ENCODE peak calls at places on chromosome 19, in nine cellular contexts. One of them, this sample, is unnamed.

GRCh38 chr19:39031368-39032163 is 783 bp downstream of the FBXO27 start:
- DNase-seq in foreskin fibroblast: peak
- DNase-seq in CD4-positive, alpha-beta T cell: peak
- DNase-seq in RWPE1: peak
- DNase-seq in omental fat pad: peak
- DNase-seq in AG09309: no peak
- DNase-seq in fibroblast of pulmonary artery: peak
- DNase-seq in progenitor cell of endocrine pancreas: peak
- DNase-seq in ovary: peak
- DNase-seq in this sample: peak

GRCh38 chr19:47719047-47719885 is 6.0 kb downstream of the EHD2 start:
- DNase-seq in fibroblast of pulmonary artery: peak
- DNase-seq in omental fat pad: peak
- DNase-seq in CD4-positive, alpha-beta T cell: no peak
- DNase-seq in RWPE1: peak
- DNase-seq in foreskin fibroblast: peak
- DNase-seq in AG09309: peak
- DNase-seq in progenitor cell of endocrine pancreas: no peak
- DNase-seq in ovary: peak
- DNase-seq in this sample: peak

GRCh38 chr19:49064029-49064629 is 489 bp downstream of the NTF4 start:
- DNase-seq in progenitor cell of endocrine pancreas: no peak
- DNase-seq in RWPE1: peak
- DNase-seq in CD4-positive, alpha-beta T cell: no peak
- DNase-seq in AG09309: no peak
- DNase-seq in foreskin fibroblast: no peak
- DNase-seq in fibroblast of pulmonary artery: no peak
- DNase-seq in ovary: no peak
- DNase-seq in omental fat pad: no peak
- DNase-seq in this sample: no peak

GRCh38 chr19:38878575-38879399 is 712 bp upstream of the RINL start:
- DNase-seq in fibroblast of pulmonary artery: no peak
- DNase-seq in CD4-positive, alpha-beta T cell: no peak
- DNase-seq in ovary: no peak
- DNase-seq in foreskin fibroblast: no peak
- DNase-seq in AG09309: no peak
- DNase-seq in progenitor cell of endocrine pancreas: no peak
- DNase-seq in RWPE1: no peak
- DNase-seq in omental fat pad: no peak
- DNase-seq in this sample: no peak

GRCh38 chr19:38060346-38060745 is 153.3 kb downstream of the SIPA1L3 start:
- DNase-seq in fibroblast of pulmonary artery: no peak
- DNase-seq in AG09309: no peak
- DNase-seq in ovary: no peak
- DNase-seq in CD4-positive, alpha-beta T cell: no peak
- DNase-seq in progenitor cell of endocrine pancreas: no peak
- DNase-seq in omental fat pad: no peak
- DNase-seq in RWPE1: no peak
- DNase-seq in foreskin fibroblast: no peak
- DNase-seq in this sample: no peak

GRCh38 chr19:2282062-2282861 is at the start of gene PEAK3:
- DNase-seq in ovary: peak
- DNase-seq in fibroblast of pulmonary artery: peak
- DNase-seq in CD4-positive, alpha-beta T cell: peak
- DNase-seq in AG09309: no peak
- DNase-seq in omental fat pad: no peak
- DNase-seq in RWPE1: no peak
- DNase-seq in foreskin fibroblast: no peak
- DNase-seq in progenitor cell of endocrine pancreas: no peak
- DNase-seq in this sample: no peak

GRCh38 chr19:51372649-51373504 is at the start of gene NKG7:
- DNase-seq in AG09309: no peak
- DNase-seq in omental fat pad: no peak
- DNase-seq in progenitor cell of endocrine pancreas: no peak
- DNase-seq in ovary: no peak
- DNase-seq in fibroblast of pulmonary artery: no peak
- DNase-seq in RWPE1: no peak
- DNase-seq in foreskin fibroblast: no peak
- DNase-seq in CD4-positive, alpha-beta T cell: no peak
- DNase-seq in this sample: no peak

GRCh38 chr19:6753178-6754031 is 13.8 kb downstream of the SH2D3A start:
- DNase-seq in ovary: peak
- DNase-seq in omental fat pad: peak
- DNase-seq in AG09309: no peak
- DNase-seq in progenitor cell of endocrine pancreas: peak
- DNase-seq in CD4-positive, alpha-beta T cell: peak
- DNase-seq in foreskin fibroblast: peak
- DNase-seq in RWPE1: peak
- DNase-seq in fibroblast of pulmonary artery: peak
- DNase-seq in this sample: peak

GRCh38 chr19:45404557-45405434 is at the start of gene PPP1R13L:
- DNase-seq in AG09309: no peak
- DNase-seq in CD4-positive, alpha-beta T cell: no peak
- DNase-seq in progenitor cell of endocrine pancreas: peak
- DNase-seq in foreskin fibroblast: peak
- DNase-seq in fibroblast of pulmonary artery: peak
- DNase-seq in ovary: peak
- DNase-seq in omental fat pad: peak
- DNase-seq in RWPE1: peak
- DNase-seq in this sample: peak

GRCh38 chr19:2616741-2617392 is 85.6 kb downstream of the GNG7 start:
- DNase-seq in ovary: no peak
- DNase-seq in foreskin fibroblast: no peak
- DNase-seq in progenitor cell of endocrine pancreas: no peak
- DNase-seq in CD4-positive, alpha-beta T cell: no peak
- DNase-seq in AG09309: no peak
- DNase-seq in RWPE1: no peak
- DNase-seq in fibroblast of pulmonary artery: no peak
- DNase-seq in omental fat pad: no peak
- DNase-seq in this sample: no peak

GRCh38 chr19:42683917-42684513 is 56.3 kb downstream of the PSG3 start:
- DNase-seq in AG09309: no peak
- DNase-seq in RWPE1: peak
- DNase-seq in progenitor cell of endocrine pancreas: no peak
- DNase-seq in ovary: no peak
- DNase-seq in CD4-positive, alpha-beta T cell: no peak
- DNase-seq in omental fat pad: no peak
- DNase-seq in fibroblast of pulmonary artery: peak
- DNase-seq in foreskin fibroblast: peak
- DNase-seq in this sample: peak

GRCh38 chr19:38769635-38770211 is 3.6 kb downstream of the LGALS7 start:
- DNase-seq in CD4-positive, alpha-beta T cell: peak
- DNase-seq in progenitor cell of endocrine pancreas: peak
- DNase-seq in RWPE1: peak
- DNase-seq in ovary: peak
- DNase-seq in foreskin fibroblast: peak
- DNase-seq in fibroblast of pulmonary artery: peak
- DNase-seq in omental fat pad: peak
- DNase-seq in AG09309: no peak
- DNase-seq in this sample: peak

GRCh38 chr19:49553451-49554271 is 25.9 kb downstream of the RCN3 start:
- DNase-seq in CD4-positive, alpha-beta T cell: no peak
- DNase-seq in foreskin fibroblast: peak
- DNase-seq in progenitor cell of endocrine pancreas: no peak
- DNase-seq in ovary: no peak
- DNase-seq in RWPE1: peak
- DNase-seq in omental fat pad: no peak
- DNase-seq in fibroblast of pulmonary artery: peak
- DNase-seq in AG09309: peak
- DNase-seq in this sample: no peak

GRCh38 chr19:29850482-29850881 is 38.7 kb downstream of the CCNE1 start:
- DNase-seq in omental fat pad: no peak
- DNase-seq in RWPE1: no peak
- DNase-seq in ovary: no peak
- DNase-seq in progenitor cell of endocrine pancreas: no peak
- DNase-seq in CD4-positive, alpha-beta T cell: no peak
- DNase-seq in AG09309: no peak
- DNase-seq in foreskin fibroblast: no peak
- DNase-seq in fibroblast of pulmonary artery: no peak
- DNase-seq in this sample: no peak

GRCh38 chr19:55973982-55974381 is 12.6 kb upstream of the NLRP5 start:
- DNase-seq in progenitor cell of endocrine pancreas: no peak
- DNase-seq in RWPE1: no peak
- DNase-seq in AG09309: no peak
- DNase-seq in fibroblast of pulmonary artery: no peak
- DNase-seq in omental fat pad: no peak
- DNase-seq in foreskin fibroblast: no peak
- DNase-seq in CD4-positive, alpha-beta T cell: no peak
- DNase-seq in ovary: no peak
- DNase-seq in this sample: no peak

GRCh38 chr19:27736225-27736624 is 1476.7 kb downstream of the UQCRFS1 start:
- DNase-seq in omental fat pad: no peak
- DNase-seq in fibroblast of pulmonary artery: no peak
- DNase-seq in CD4-positive, alpha-beta T cell: no peak
- DNase-seq in RWPE1: no peak
- DNase-seq in foreskin fibroblast: no peak
- DNase-seq in ovary: no peak
- DNase-seq in progenitor cell of endocrine pancreas: no peak
- DNase-seq in AG09309: no peak
- DNase-seq in this sample: no peak

GRCh38 chr19:39765091-39766076 is 13.3 kb upstream of the LEUTX start:
- DNase-seq in ovary: peak
- DNase-seq in AG09309: no peak
- DNase-seq in omental fat pad: peak
- DNase-seq in CD4-positive, alpha-beta T cell: no peak
- DNase-seq in foreskin fibroblast: peak
- DNase-seq in fibroblast of pulmonary artery: peak
- DNase-seq in RWPE1: peak
- DNase-seq in progenitor cell of endocrine pancreas: peak
- DNase-seq in this sample: peak

GRCh38 chr19:18611327-18612050 is 1.2 kb upstream of the TMEM59L start:
- DNase-seq in ovary: no peak
- DNase-seq in fibroblast of pulmonary artery: no peak
- DNase-seq in omental fat pad: no peak
- DNase-seq in CD4-positive, alpha-beta T cell: no peak
- DNase-seq in RWPE1: no peak
- DNase-seq in AG09309: no peak
- DNase-seq in progenitor cell of endocrine pancreas: no peak
- DNase-seq in foreskin fibroblast: no peak
- DNase-seq in this sample: no peak

GRCh38 chr19:7919681-7920519 is at the start of gene SNAPC2:
- DNase-seq in omental fat pad: peak
- DNase-seq in ovary: peak
- DNase-seq in foreskin fibroblast: peak
- DNase-seq in fibroblast of pulmonary artery: peak
- DNase-seq in progenitor cell of endocrine pancreas: peak
- DNase-seq in RWPE1: peak
- DNase-seq in CD4-positive, alpha-beta T cell: peak
- DNase-seq in AG09309: peak
- DNase-seq in this sample: peak
- TF ChIP-seq CTCF in omental fat pad: no peak
- TF ChIP-seq CTCF in ovary: peak
- TF ChIP-seq CTCF in foreskin fibroblast: no peak
- TF ChIP-seq CTCF in fibroblast of pulmonary artery: no peak
- TF ChIP-seq CTCF in progenitor cell of endocrine pancreas: no peak
- TF ChIP-seq CTCF in RWPE1: no peak
- TF ChIP-seq CTCF in CD4-positive, alpha-beta T cell: no peak
- TF ChIP-seq CTCF in AG09309: no peak
- TF ChIP-seq CTCF in this sample: no peak

DNA sequence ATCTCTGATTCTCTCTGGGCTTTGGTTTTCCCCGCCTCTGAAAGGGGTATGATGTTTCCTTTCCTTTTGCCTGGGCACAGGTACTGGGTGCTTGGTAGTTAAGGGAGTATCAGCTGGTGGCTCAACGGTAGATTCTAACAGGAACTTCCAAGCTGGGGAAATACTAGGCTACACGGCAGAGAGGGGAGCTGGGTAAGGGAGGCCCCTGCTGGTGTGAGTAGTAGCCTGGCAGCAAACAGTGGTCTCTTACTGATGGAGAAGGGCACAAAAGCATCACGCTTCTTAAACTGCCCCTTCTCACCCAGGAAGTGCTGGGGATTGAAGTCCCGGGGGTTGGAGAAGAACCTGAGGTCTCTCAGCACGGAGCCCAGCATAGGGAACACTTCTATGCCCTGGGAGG is 26.9 kb upstream of the CYP2A7 start:
- DNase-seq in AG09309: no peak
- DNase-seq in progenitor cell of endocrine pancreas: no peak
- DNase-seq in RWPE1: no peak
- DNase-seq in ovary: no peak
- DNase-seq in CD4-positive, alpha-beta T cell: no peak
- DNase-seq in omental fat pad: no peak
- DNase-seq in foreskin fibroblast: no peak
- DNase-seq in fibroblast of pulmonary artery: no peak
- DNase-seq in this sample: no peak
- TF ChIP-seq CTCF in AG09309: no peak
- TF ChIP-seq CTCF in progenitor cell of endocrine pancreas: no peak
- TF ChIP-seq CTCF in RWPE1: no peak
- TF ChIP-seq CTCF in ovary: peak
- TF ChIP-seq CTCF in CD4-positive, alpha-beta T cell: peak
- TF ChIP-seq CTCF in omental fat pad: no peak
- TF ChIP-seq CTCF in foreskin fibroblast: no peak
- TF ChIP-seq CTCF in fibroblast of pulmonary artery: no peak
- TF ChIP-seq CTCF in this sample: no peak

GRCh38 chr19:53308339-53308811 is 25.2 kb upstream of the ZNF845 start:
- DNase-seq in omental fat pad: no peak
- DNase-seq in ovary: peak
- DNase-seq in foreskin fibroblast: peak
- DNase-seq in AG09309: no peak
- DNase-seq in CD4-positive, alpha-beta T cell: no peak
- DNase-seq in RWPE1: no peak
- DNase-seq in progenitor cell of endocrine pancreas: peak
- DNase-seq in fibroblast of pulmonary artery: peak
- DNase-seq in this sample: peak
- TF ChIP-seq CTCF in omental fat pad: no peak
- TF ChIP-seq CTCF in ovary: no peak
- TF ChIP-seq CTCF in foreskin fibroblast: peak
- TF ChIP-seq CTCF in AG09309: peak
- TF ChIP-seq CTCF in CD4-positive, alpha-beta T cell: no peak
- TF ChIP-seq CTCF in RWPE1: no peak
- TF ChIP-seq CTCF in progenitor cell of endocrine pancreas: peak
- TF ChIP-seq CTCF in fibroblast of pulmonary artery: peak
- TF ChIP-seq CTCF in this sample: peak

DNA sequence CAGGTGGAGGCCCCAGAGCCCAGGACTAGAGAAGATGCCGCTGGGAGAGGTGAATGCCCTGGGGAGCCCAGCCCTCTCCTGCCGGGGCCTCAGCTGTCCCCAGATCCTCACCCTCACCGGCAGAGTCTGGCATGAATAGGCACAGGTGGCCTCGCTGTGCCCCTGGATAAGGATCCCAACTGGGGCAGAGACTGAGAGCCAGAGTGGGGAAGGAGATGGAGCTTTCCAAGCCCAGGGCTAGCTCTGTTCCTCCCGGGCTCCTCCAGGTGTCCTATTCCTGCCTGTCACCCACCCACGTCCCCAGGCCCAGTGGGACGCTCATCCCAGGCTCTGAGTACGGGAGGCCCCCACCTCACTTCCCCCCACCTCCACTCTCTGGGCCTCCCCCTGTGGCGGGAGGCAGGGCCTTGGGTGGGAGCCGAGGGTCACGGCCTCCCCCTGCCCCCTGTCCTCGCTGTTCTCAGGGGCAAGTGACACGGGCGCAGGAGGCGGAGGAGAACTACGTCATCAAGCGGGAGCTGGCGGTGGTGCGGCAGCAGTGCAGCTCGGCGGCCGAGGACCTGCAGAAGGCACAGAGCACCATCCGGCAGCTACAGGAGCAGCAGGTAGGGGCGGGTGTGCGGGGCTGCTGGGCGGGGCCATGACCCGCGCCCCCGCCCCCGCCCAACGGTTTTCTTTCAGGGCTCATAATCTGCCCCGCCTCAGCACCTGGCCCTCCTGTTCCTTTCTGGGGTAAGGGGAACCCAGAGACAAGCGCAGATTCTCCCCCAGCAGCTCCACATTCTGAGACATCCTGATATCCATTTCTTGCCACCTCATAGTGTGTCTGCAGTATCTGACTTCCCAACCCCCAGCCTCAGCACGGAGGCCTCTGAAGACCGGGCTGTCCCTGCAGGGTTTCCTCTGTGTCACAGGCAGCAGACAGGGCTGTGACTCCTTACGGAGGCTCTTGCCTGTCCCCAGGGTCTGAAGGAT is 16.2 kb downstream of the PRR36 start:
- DNase-seq in AG09309: no peak
- DNase-seq in ovary: no peak
- DNase-seq in RWPE1: no peak
- DNase-seq in fibroblast of pulmonary artery: no peak
- DNase-seq in foreskin fibroblast: no peak
- DNase-seq in progenitor cell of endocrine pancreas: no peak
- DNase-seq in CD4-positive, alpha-beta T cell: no peak
- DNase-seq in omental fat pad: no peak
- DNase-seq in this sample: no peak
- TF ChIP-seq CTCF in AG09309: no peak
- TF ChIP-seq CTCF in ovary: no peak
- TF ChIP-seq CTCF in RWPE1: no peak
- TF ChIP-seq CTCF in fibroblast of pulmonary artery: no peak
- TF ChIP-seq CTCF in foreskin fibroblast: no peak
- TF ChIP-seq CTCF in progenitor cell of endocrine pancreas: no peak
- TF ChIP-seq CTCF in CD4-positive, alpha-beta T cell: no peak
- TF ChIP-seq CTCF in omental fat pad: no peak
- TF ChIP-seq CTCF in this sample: no peak